ENCODE peak calls at places on chromosomes 6 and 20, in eight cellular contexts. One of them, this sample, is unnamed.
A peak's percentile ranks its signal among the peaks of the same experiment; 100 is the strongest.

GRCh38 chr6:169869301-169869700 is 117.9 kb downstream of the ERMARD start:
- DNase-seq in ovary: no peak
- DNase-seq in heart right ventricle: no peak
- DNase-seq in stomach: no peak
- DNase-seq in cardiac muscle cell: no peak
- DNase-seq in mammary epithelial cell: no peak
- DNase-seq in prostate gland: no peak
- DNase-seq in lung: no peak
- DNase-seq in this sample: no peak

GRCh38 chr6:154509421-154510143 is 903 bp downstream of the CNKSR3 start:
- DNase-seq in ovary: peak; percentile 64
- DNase-seq in heart right ventricle: peak; percentile 35
- DNase-seq in stomach: peak; percentile 37
- DNase-seq in cardiac muscle cell: peak; percentile 41
- DNase-seq in mammary epithelial cell: peak; percentile 53
- DNase-seq in prostate gland: peak; percentile 25
- DNase-seq in lung: no peak
- DNase-seq in this sample: peak; percentile 70

GRCh38 chr6:68533339-68533795 is 101.7 kb upstream of the ADGRB3 start:
- DNase-seq in ovary: no peak
- DNase-seq in heart right ventricle: no peak
- DNase-seq in stomach: no peak
- DNase-seq in cardiac muscle cell: no peak
- DNase-seq in mammary epithelial cell: no peak
- DNase-seq in prostate gland: no peak
- DNase-seq in lung: no peak
- DNase-seq in this sample: no peak

GRCh38 chr6:140041571-140042332 is 667.3 kb upstream of the CITED2 start:
- DNase-seq in ovary: no peak
- DNase-seq in heart right ventricle: no peak
- DNase-seq in stomach: no peak
- DNase-seq in cardiac muscle cell: no peak
- DNase-seq in mammary epithelial cell: no peak
- DNase-seq in prostate gland: no peak
- DNase-seq in lung: no peak
- DNase-seq in this sample: no peak

GRCh38 chr20:44979090-44979621 is 12.8 kb downstream of the STK4 start:
- DNase-seq in ovary: no peak
- DNase-seq in heart right ventricle: no peak
- DNase-seq in stomach: no peak
- DNase-seq in cardiac muscle cell: peak; percentile 80
- DNase-seq in mammary epithelial cell: no peak
- DNase-seq in prostate gland: peak; percentile 29
- DNase-seq in lung: peak; percentile 45
- DNase-seq in this sample: no peak

GRCh38 chr20:57849868-57850215 is 140.0 kb upstream of the PMEPA1 start:
- DNase-seq in ovary: no peak
- DNase-seq in heart right ventricle: no peak
- DNase-seq in stomach: no peak
- DNase-seq in cardiac muscle cell: no peak
- DNase-seq in mammary epithelial cell: no peak
- DNase-seq in prostate gland: no peak
- DNase-seq in lung: no peak
- DNase-seq in this sample: no peak

GRCh38 chr6:11381801-11382513 is 149.5 kb upstream of the NEDD9 start:
- DNase-seq in ovary: no peak
- DNase-seq in heart right ventricle: no peak
- DNase-seq in stomach: peak; percentile 43
- DNase-seq in cardiac muscle cell: no peak
- DNase-seq in mammary epithelial cell: no peak
- DNase-seq in prostate gland: no peak
- DNase-seq in lung: peak; percentile 41
- DNase-seq in this sample: no peak

GRCh38 chr20:37245181-37245580 is 16.4 kb downstream of the GHRH start:
- DNase-seq in ovary: no peak
- DNase-seq in heart right ventricle: no peak
- DNase-seq in stomach: no peak
- DNase-seq in cardiac muscle cell: no peak
- DNase-seq in mammary epithelial cell: no peak
- DNase-seq in prostate gland: no peak
- DNase-seq in lung: no peak
- DNase-seq in this sample: no peak

GRCh38 chr20:60271597-60271996 is 313.4 kb downstream of the CDH26 start:
- DNase-seq in ovary: no peak
- DNase-seq in heart right ventricle: no peak
- DNase-seq in stomach: no peak
- DNase-seq in cardiac muscle cell: no peak
- DNase-seq in mammary epithelial cell: no peak
- DNase-seq in prostate gland: no peak
- DNase-seq in lung: no peak
- DNase-seq in this sample: no peak

GRCh38 chr6:63808576-63808975 is 173.0 kb downstream of the PHF3 start:
- DNase-seq in ovary: no peak
- DNase-seq in heart right ventricle: no peak
- DNase-seq in stomach: no peak
- DNase-seq in cardiac muscle cell: no peak
- DNase-seq in mammary epithelial cell: no peak
- DNase-seq in prostate gland: no peak
- DNase-seq in lung: no peak
- DNase-seq in this sample: no peak
- H3K27me3 ChIP-seq in ovary: no peaks in the 10 kb centered on the region
- H3K27me3 ChIP-seq in heart right ventricle: no peaks in the 10 kb centered on the region
- H3K27me3 ChIP-seq in stomach: no peaks in the 10 kb centered on the region
- H3K27me3 ChIP-seq in cardiac muscle cell: no peaks in the 10 kb centered on the region
- H3K27me3 ChIP-seq in mammary epithelial cell: no peaks in the 10 kb centered on the region
- H3K27me3 ChIP-seq in prostate gland: no peaks in the 10 kb centered on the region
- H3K27me3 ChIP-seq in lung: no peaks in the 10 kb centered on the region
- H3K27me3 ChIP-seq in this sample: no peaks in the 10 kb centered on the region

GRCh38 chr6:105985816-105986632 is 100.1 kb upstream of the PRDM1 start:
- DNase-seq in ovary: peak; percentile 39
- DNase-seq in heart right ventricle: peak; percentile 18
- DNase-seq in stomach: no peak
- DNase-seq in cardiac muscle cell: no peak
- DNase-seq in mammary epithelial cell: no peak
- DNase-seq in prostate gland: no peak
- DNase-seq in lung: no peak
- DNase-seq in this sample: no peak
- H3K4me3 ChIP-seq in ovary: no peak overlapping the region
- H3K4me3 ChIP-seq in heart right ventricle: peak overlapping the region; percentile 13
- H3K4me3 ChIP-seq in stomach: peak overlapping the region; percentile 19
- H3K4me3 ChIP-seq in cardiac muscle cell: peak overlapping the region; percentile 12
- H3K4me3 ChIP-seq in mammary epithelial cell: no peak overlapping the region
- H3K4me3 ChIP-seq in prostate gland: no peak overlapping the region
- H3K4me3 ChIP-seq in lung: no peak overlapping the region
- H3K4me3 ChIP-seq in this sample: no peak overlapping the region

DNA sequence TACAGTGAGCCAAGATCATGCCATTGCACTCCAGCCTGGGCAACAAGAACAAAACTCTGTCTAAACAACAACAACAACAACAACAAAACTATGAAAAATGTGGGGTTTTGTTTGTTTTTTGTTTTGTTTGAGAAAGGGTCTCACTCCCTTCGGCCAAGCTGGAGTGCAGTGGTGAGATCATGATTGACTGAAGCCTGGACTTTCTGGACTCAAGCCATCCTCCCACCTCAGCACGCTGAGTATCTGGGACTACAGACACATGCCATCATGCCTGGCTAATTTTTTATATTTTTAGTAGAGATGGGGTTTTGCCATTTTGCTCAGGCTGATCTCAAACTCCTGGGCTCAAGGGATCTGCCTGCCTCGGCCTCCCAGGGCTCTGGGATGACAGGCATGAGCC is 2.8 kb upstream of the MYLIP start:
- DNase-seq in ovary: no peak
- DNase-seq in heart right ventricle: no peak
- DNase-seq in stomach: no peak
- DNase-seq in cardiac muscle cell: no peak
- DNase-seq in mammary epithelial cell: no peak
- DNase-seq in prostate gland: no peak
- DNase-seq in lung: no peak
- DNase-seq in this sample: no peak
- H3K27me3 ChIP-seq in ovary: no peaks in the 10 kb centered on the region
- H3K27me3 ChIP-seq in heart right ventricle: no peaks in the 10 kb centered on the region
- H3K27me3 ChIP-seq in stomach: no peaks in the 10 kb centered on the region
- H3K27me3 ChIP-seq in cardiac muscle cell: no peaks in the 10 kb centered on the region
- H3K27me3 ChIP-seq in mammary epithelial cell: peaks cover 6% of the 10 kb centered on the region
- H3K27me3 ChIP-seq in prostate gland: no peaks in the 10 kb centered on the region
- H3K27me3 ChIP-seq in lung: no peaks in the 10 kb centered on the region
- H3K27me3 ChIP-seq in this sample: no peaks in the 10 kb centered on the region

DNA sequence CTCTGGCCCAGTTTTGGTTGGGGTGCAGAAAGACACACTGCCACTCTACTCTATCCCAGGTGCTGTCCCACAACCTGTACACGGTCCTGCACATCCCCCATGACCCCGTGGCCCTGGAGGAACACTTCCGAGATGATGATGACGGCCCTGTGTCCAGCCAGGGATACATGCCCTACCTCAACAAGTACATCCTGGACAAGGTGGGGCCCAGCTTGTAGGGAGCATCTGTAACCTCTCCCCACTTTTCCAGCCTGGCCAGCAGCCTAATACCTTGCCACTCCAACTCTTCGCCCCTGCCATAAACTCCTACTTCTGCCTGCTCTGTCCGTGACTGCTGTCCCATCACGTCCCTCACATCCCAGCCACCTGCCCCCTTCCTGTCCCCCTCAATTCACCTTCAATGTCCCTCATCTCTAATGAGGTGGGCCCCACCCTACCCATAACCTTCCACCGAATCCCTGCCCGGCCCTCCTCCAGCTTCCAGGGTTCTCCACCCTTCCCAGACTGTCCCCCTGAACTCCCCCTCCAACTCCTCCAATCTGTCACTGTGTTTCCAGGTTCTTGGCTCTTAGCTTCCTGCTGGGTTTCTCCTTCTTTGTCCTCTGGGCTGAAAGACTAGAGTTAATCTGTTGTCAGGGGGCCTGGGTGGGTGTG is 12.1 kb downstream of the DEF6 start:
- DNase-seq in ovary: no peak
- DNase-seq in heart right ventricle: no peak
- DNase-seq in stomach: no peak
- DNase-seq in cardiac muscle cell: no peak
- DNase-seq in mammary epithelial cell: no peak
- DNase-seq in prostate gland: no peak
- DNase-seq in lung: no peak
- DNase-seq in this sample: no peak
- H3K4me3 ChIP-seq in ovary: no peak overlapping the region
- H3K4me3 ChIP-seq in heart right ventricle: no peak overlapping the region
- H3K4me3 ChIP-seq in stomach: no peak overlapping the region
- H3K4me3 ChIP-seq in cardiac muscle cell: no peak overlapping the region
- H3K4me3 ChIP-seq in mammary epithelial cell: no peak overlapping the region
- H3K4me3 ChIP-seq in prostate gland: no peak overlapping the region
- H3K4me3 ChIP-seq in lung: no peak overlapping the region
- H3K4me3 ChIP-seq in this sample: no peak overlapping the region

This sample was measured in MG63.